ENCODE peak calls at places on chromosomes 7 and 10, in six cellular contexts. C is PC-9, K is A549, A is IMR-90, Z is GM23338, F is GM23248. E is an unnamed sample.

GRCh38 chr7:10934292-10934691 is 39.4 kb upstream of the PHF14 start:
- DNase-seq in F (peak; percentile 58), C (no peak), A (peak; percentile 71), K (no peak), Z (no peak), E (no peak)

GRCh38 chr10:84654671-84655070 is 326.3 kb downstream of the CCSER2 start:
- DNase-seq in K (no peak), A (no peak), F (no peak), C (no peak), Z (no peak), E (no peak)

GRCh38 chr7:152969335-152969734 is 209.8 kb downstream of the ACTR3B start:
- DNase-seq in C (no peak), A (no peak), K (no peak), F (no peak), Z (peak; percentile 93), E (no peak)

GRCh38 chr7:148901178-148901577 is 17.1 kb upstream of the EZH2 start:
- DNase-seq in Z (no peak), F (no peak), A (no peak), C (no peak), K (no peak), E (peak; percentile 61)

GRCh38 chr7:64799-65430 is 127.5 kb upstream of the FAM20C start:
- DNase-seq in Z (no peak), K (no peak), A (no peak), C (no peak), F (peak; percentile 31), E (no peak)

GRCh38 chr10:45602836-45603235 is 69.7 kb downstream of the ZFAND4 start:
- DNase-seq in F (no peak), K (no peak), C (no peak), A (no peak), Z (no peak), E (no peak)

GRCh38 chr10:78935697-78936407 is 132.9 kb upstream of the ZMIZ1 start:
- DNase-seq in K (no peak), Z (no peak), C (no peak), A (no peak), F (no peak), E (no peak)

GRCh38 chr10:78634835-78635234 is 433.9 kb upstream of the ZMIZ1 start:
- DNase-seq in Z (no peak), F (peak; percentile 14), C (no peak), K (no peak), A (peak; percentile 34), E (no peak)

GRCh38 chr7:71974611-71975010 is 437.5 kb downstream of the CALN1 start:
- DNase-seq in K (no peak), A (no peak), C (no peak), F (no peak), Z (no peak), E (no peak)

GRCh38 chr10:129970404-129971364 is 6.6 kb upstream of the EBF3 start:
- DNase-seq in K (no peak), A (no peak), Z (no peak), C (no peak), F (no peak), E (no peak)

GRCh38 chr10:3902054-3902808 is 117.2 kb upstream of the KLF6 start:
- DNase-seq in A (no peak), C (no peak), K (no peak), F (peak; percentile 69), Z (no peak), E (no peak)

GRCh38 chr7:138195207-138195606 is 118.9 kb downstream of the AKR1D1 start:
- DNase-seq in Z (no peak), A (no peak), K (no peak), F (no peak), C (peak; percentile 66), E (no peak)

GRCh38 chr10:131844546-131845084 is 56.2 kb upstream of the PPP2R2D start:
- DNase-seq in F (no peak), A (no peak), K (no peak), C (no peak), Z (no peak), E (no peak)

GRCh38 chr7:1940402-1940786 is 270.3 kb downstream of the ELFN1 start:
- DNase-seq in C (no peak), K (no peak), F (peak; percentile 9), Z (no peak), A (no peak), E (no peak)

DNA sequence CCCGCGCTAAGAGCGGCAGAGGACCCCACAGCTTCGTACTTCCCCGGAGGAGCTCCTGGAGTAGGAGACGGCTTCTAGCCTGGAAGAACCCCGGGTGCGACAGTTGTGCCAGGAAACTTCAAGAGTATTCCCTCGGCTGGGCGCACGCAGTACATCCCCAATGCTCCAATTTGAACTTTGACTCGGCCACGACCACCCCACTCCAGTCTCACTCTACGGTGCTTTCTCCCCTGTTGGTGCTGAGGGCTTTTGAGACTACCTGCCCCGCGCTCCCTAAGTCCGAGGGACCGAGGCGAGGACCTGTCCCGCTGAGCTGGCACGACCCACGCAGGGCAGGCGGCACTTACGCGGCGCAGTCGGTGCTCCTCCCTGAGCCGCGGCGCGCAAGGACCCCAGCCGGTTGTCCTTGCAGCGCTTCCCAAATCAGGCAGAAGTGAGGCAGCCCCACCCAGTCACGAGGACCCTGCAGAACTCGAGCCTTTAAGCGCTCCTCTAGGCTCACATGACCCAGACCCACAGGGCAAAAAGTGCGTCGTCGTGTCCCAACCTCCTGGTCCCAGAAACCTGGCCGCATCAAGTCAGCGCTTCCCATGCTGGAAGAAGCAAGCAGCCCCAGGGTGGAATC is at the start of gene CPVL:
- DNase-seq in K (no peak), C (no peak), F (peak; percentile 25), Z (peak; percentile 76), A (no peak), E (no peak)
- H3K4me3 ChIP-seq in K (no peak within 1 kb of the TSS), C (no peak within 1 kb of the TSS), F (peak within 1 kb of the TSS; percentile 47), Z (peak within 1 kb of the TSS; percentile 88), A (no peak within 1 kb of the TSS), E (peak within 1 kb of the TSS; percentile 33)

DNA sequence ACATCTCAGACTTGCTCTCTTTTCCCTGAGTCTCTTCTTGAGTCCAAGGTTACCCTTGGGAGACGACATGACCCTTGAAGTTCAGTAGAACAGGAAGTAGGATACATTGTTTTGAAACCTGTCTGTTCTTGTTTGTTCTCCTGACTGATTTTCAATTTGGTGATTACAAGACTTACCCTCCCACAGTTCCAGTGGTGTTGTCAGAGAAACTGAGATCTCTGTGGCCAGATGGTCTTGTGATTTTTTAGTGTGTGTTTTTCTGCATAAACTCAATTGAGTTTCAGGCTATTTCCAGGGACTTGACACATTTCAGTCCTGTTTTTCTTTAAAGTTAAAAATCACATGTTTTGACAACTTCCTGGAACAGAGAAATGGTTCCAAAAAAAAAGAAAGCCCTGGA is 22.3 kb downstream of the PIK3CG start:
- DNase-seq in F (no peak), Z (no peak), A (no peak), K (no peak), C (no peak), E (no peak)
- H3K4me2 ChIP-seq in F (no peak overlapping the region), Z (no peak overlapping the region), A (no peak overlapping the region), K (no peak overlapping the region), C (no peak overlapping the region), E (no peak overlapping the region)

DNA sequence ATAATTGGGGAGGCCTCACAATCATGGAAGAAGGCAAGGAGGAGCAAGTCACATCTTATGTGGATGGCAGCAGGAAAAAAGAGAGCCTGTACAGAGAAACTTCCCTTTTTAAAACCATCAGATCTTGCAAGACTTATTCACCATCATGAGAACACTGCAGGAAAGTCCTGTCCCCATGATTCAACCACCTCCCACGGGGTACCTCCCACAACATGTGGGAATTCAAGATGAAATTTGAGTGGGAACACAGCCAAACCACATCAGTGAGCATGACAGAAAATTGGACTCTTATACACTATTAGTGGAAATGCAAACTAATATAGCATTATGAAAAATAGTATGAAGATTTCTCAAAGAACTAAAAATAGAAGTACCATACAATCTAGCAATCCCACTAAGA is 271.2 kb downstream of the MAGI2 start:
- DNase-seq in A (peak; percentile 90), K (no peak), Z (no peak), F (peak; percentile 38), C (no peak), E (no peak)
- H3K4me3 ChIP-seq in A (no peak overlapping the region), K (no peak overlapping the region), Z (no peak overlapping the region), F (no peak overlapping the region), C (no peak overlapping the region), E (no peak overlapping the region)

GRCh38 chr10:87053577-87054181 is 33.6 kb downstream of the FAM25A start:
- DNase-seq in C (no peak), F (no peak), Z (no peak), K (no peak), A (no peak), E (no peak)
- H3K4me2 ChIP-seq in C (no peak overlapping the region), F (no peak overlapping the region), Z (no peak overlapping the region), K (no peak overlapping the region), A (no peak overlapping the region), E (no peak overlapping the region)

DNA sequence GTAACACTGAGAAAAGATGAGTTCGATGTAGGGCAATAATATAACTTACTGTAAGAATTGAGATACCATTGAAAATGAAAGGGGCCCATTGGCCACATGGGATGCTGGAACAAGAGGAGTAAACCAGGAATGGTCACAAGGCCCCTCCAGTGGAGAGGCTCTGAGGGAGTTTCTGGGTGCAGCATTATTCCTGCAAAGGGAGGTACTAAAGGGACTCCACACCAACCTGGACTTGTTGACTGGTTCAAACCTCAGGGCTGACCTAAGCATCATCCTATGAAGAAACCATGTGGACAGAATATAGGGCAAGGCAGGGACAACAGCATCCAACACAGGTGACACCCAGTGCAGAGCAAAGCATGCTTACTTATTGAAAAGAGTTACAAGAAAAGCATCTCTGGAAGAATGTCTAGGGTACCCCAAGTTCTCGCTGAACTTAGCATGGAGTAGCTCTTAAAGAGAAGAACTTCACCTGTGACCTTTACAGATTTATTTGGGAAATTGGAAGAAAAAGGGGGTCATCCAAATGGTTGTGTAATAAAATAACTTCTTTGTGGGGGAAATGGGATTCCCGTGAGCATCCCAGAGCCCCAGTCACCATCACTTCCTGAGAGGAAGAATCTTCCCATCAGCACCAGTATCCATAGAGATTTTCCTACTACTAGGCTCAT is 34.7 kb downstream of the PRSS2 start:
- DNase-seq in F (no peak), Z (no peak), C (no peak), K (no peak), A (no peak), E (no peak)
- H3K4me3 ChIP-seq in F (no peak overlapping the region), Z (no peak overlapping the region), C (no peak overlapping the region), K (no peak overlapping the region), A (no peak overlapping the region), E (no peak overlapping the region)

GRCh38 chr7:39735903-39736302 is 112.5 kb downstream of the RALA start:
- DNase-seq in C (no peak), K (no peak), F (no peak), Z (no peak), A (peak; percentile 32), E (no peak)

GRCh38 chr7:39734605-39735004 is 111.2 kb downstream of the RALA start:
- DNase-seq in C (no peak), A (no peak), K (no peak), Z (peak; percentile 37), F (no peak), E (no peak)

GRCh38 chr7:39732837-39733804 is 109.7 kb downstream of the RALA start:
- DNase-seq in F (peak; percentile 99), Z (peak; percentile 98), A (peak; percentile 98), C (peak; percentile 81), K (peak; percentile 90), E (peak; percentile 64)

GRCh38 chr7:39733881-39734571 is 110.7 kb downstream of the RALA start:
- DNase-seq in C (peak; percentile 89), K (no peak), F (peak; percentile 89), Z (peak; percentile 80), A (peak; percentile 93), E (peak; percentile 42)
- H3K4me2 ChIP-seq in C (peak overlapping the region; percentile 89), K (peak overlapping the region; percentile 76), F (peak overlapping the region; percentile 89), Z (peak overlapping the region; percentile 73), A (peak overlapping the region; percentile 74), E (peak overlapping the region; percentile 93)

E was measured in keratinocyte.